ENCODE peak calls at places on chromosomes 7 and 10, in four cellular contexts. X is left lung, E is astrocyte, M is ovary. J is an unnamed sample. For H3K36me3, the result is how much of the 10 kb centered on the place peaks cover.

GRCh38 chr10:88216976-88217375 is 353.6 kb downstream of the PTEN start:
- DNase-seq in M (no peak), E (no peak), X (no peak), J (peak)

GRCh38 chr7:157309990-157310668 is 26.7 kb upstream of the DNAJB6 start:
- DNase-seq in E (peak), M (no peak), X (no peak), J (no peak)

GRCh38 chr7:12031638-12032037 is 179.5 kb upstream of the TMEM106B start:
- DNase-seq in E (peak), M (no peak), X (no peak), J (no peak)

GRCh38 chr10:79347894-79348639 is 798 bp downstream of the PPIF start:
- DNase-seq in E (peak), X (peak), M (peak), J (peak)

GRCh38 chr10:64486149-64486548 is 964.9 kb downstream of the REEP3 start:
- DNase-seq in M (no peak), X (no peak), E (peak), J (no peak)

GRCh38 chr10:114709966-114710365 is 51.9 kb upstream of the ABLIM1 start:
- DNase-seq in E (peak), X (no peak), M (no peak), J (no peak)

GRCh38 chr7:92881091-92881485 is 44.7 kb upstream of the CDK6 start:
- DNase-seq in M (no peak), X (no peak), E (no peak), J (no peak)

GRCh38 chr7:123604739-123605138 is 3.1 kb downstream of the ASB15 start:
- DNase-seq in X (no peak), M (no peak), E (no peak), J (no peak)

GRCh38 chr7:25614415-25614814 is 386.1 kb upstream of the NPVF start:
- DNase-seq in E (no peak), X (no peak), M (no peak), J (no peak)
- H3K27ac ChIP-seq in E (no peak), X (no peak), M (no peak), J (peak)

GRCh38 chr10:77798940-77799339 is 127.6 kb downstream of the DLG5 start:
- DNase-seq in X (no peak), M (no peak), E (no peak), J (no peak)
- H3K36me3 ChIP-seq in X (under half), M (under half), E (under half), J (under half)

GRCh38 chr10:17425584-17426262 is 28.7 kb downstream of the ST8SIA6 start:
- DNase-seq in X (no peak), M (no peak), E (no peak), J (peak)

GRCh38 chr10:17428616-17429097 is 25.7 kb downstream of the ST8SIA6 start:
- DNase-seq in E (no peak), M (no peak), X (no peak), J (no peak)

GRCh38 chr10:17428096-17428615 is 26.2 kb downstream of the ST8SIA6 start:
- DNase-seq in E (no peak), M (no peak), X (no peak), J (no peak)

GRCh38 chr10:17427201-17427600 is 27.2 kb downstream of the ST8SIA6 start:
- DNase-seq in E (no peak), X (no peak), M (no peak), J (no peak)

DNA sequence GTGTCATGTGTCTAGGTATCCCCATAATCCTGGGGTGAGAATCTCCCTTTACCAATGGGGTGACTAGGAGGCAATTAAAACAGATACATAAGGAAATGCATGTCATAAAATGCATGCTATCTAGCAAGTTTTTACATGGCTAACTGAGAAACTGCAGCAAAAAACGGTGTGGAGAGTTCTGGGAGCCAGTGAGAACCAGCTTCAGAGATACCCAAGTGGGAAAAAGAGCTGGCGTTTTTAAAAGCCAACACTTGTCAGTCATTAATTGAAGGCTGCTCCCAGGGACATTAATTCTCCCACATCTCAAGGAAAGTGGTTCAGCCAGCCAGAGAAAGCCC is 28.2 kb downstream of the ST8SIA6 start:
- DNase-seq in X (no peak), E (no peak), M (no peak), J (no peak)
- H3K27ac ChIP-seq in X (peak), E (no peak), M (no peak), J (no peak)

GRCh38 chr10:74093530-74094164 is 57.0 kb downstream of the AP3M1 start:
- DNase-seq in M (no peak), X (no peak), E (no peak), J (no peak)
- H3K36me3 ChIP-seq in M (under half), X (under half), E (half or more), J (under half)

DNA sequence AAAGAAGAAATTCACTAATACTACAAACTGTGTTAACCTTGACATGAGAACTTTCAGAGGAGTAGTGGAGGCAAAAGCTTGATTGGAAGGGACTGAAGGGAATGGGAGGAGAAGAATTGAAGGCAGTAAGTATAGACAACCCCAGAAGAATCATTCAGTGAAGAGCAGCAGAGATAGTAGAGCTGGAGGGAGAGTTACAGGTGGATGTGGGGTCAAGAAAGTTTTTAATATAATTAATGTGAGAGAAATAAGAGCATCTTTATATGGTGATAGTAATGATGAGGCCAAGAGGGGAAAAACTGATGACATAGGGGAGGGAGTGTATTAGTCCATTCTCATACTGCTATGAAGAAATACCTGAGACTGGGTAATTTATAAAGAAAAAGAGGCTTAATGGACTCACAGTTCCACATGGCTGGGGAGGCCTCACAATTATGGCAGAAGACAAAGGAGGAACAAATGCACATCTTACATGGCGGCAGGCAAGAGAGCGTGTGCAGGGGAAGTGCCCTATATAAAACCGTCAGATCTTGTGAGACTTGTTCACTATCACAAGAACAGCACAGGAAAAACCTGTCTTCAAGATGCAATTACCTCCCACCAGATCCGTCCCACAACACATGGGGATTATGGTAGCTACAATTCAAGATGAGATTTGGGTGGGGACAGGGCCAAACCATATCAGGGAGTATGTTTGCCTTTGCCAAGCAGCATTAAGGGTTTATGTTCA is 88.3 kb upstream of the PIK3CG start:
- DNase-seq in M (no peak), E (no peak), X (no peak), J (no peak)
- H3K27ac ChIP-seq in M (no peak), E (no peak), X (no peak), J (no peak)

GRCh38 chr7:99005776-99006175 is 127.4 kb downstream of the TRRAP start:
- DNase-seq in X (no peak), M (no peak), E (no peak), J (peak)
- H3K36me3 ChIP-seq in X (under half), M (under half), E (under half), J (under half)

GRCh38 chr7:127884066-127884559 is 147.1 kb downstream of the LRRC4 start:
- DNase-seq in M (no peak), X (no peak), E (no peak), J (peak)
- H3K27ac ChIP-seq in M (no peak), X (no peak), E (no peak), J (peak)

GRCh38 chr10:13335881-13336280 is 12.2 kb downstream of the SEPHS1 start:
- DNase-seq in M (no peak), E (no peak), X (no peak), J (no peak)
- H3K36me3 ChIP-seq in M (under half), E (under half), X (under half), J (under half)

GRCh38 chr10:65903620-65904019 is 1022.2 kb upstream of the LRRTM3 start:
- DNase-seq in M (no peak), E (no peak), X (no peak), J (no peak)

GRCh38 chr10:65900271-65900670 is 1025.6 kb upstream of the LRRTM3 start:
- DNase-seq in E (no peak), X (no peak), M (no peak), J (no peak)

GRCh38 chr10:65894379-65894778 is 1031.5 kb upstream of the LRRTM3 start:
- DNase-seq in M (no peak), X (no peak), E (no peak), J (no peak)

DNA sequence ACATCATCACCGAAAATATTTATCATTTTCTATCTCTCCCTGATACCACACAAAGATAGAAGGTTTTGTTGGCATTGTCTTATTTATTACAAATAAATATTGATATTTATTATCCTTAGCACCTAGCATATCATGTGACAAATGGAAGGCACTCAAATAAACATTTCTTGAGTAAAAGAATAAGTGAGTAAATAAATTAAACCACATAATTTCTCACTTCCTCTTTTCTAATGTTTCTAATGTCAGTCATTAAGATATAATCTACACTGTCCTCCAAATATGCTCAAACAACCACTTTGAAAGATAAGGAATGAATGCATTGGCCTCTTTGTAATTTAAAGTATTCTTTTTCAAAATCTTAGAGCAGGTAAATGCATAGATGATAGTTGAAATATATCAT is 1027.8 kb upstream of the LRRTM3 start:
- DNase-seq in E (no peak), X (no peak), M (no peak), J (no peak)
- H3K27ac ChIP-seq in E (no peak), X (no peak), M (no peak), J (no peak)

J was measured in testis.